ENCODE peak calls at places on chromosomes 12 and 14, in eight cellular contexts. S is choroid plexus epithelial cell, F is pancreas, E is sigmoid colon, X is body of pancreas, I is lung, Z is BJ, L is GM12865. T is an unnamed sample.

GRCh38 chr14:95265106-95266094 is 54.3 kb downstream of the CLMN start:
- DNase-seq in X (peak), Z (peak), L (peak), I (peak), E (no peak), S (peak), F (peak), T (peak)

GRCh38 chr12:4870423-4870822 is 39.3 kb upstream of the KCNA1 start:
- DNase-seq in F (no peak), S (no peak), E (no peak), X (no peak), L (no peak), I (no peak), Z (no peak), T (no peak)

GRCh38 chr14:71675902-71676291 is 256.3 kb upstream of the RGS6 start:
- DNase-seq in L (no peak), F (no peak), X (no peak), Z (no peak), E (no peak), I (no peak), S (no peak), T (no peak)

GRCh38 chr12:6684609-6685008 is 4.6 kb downstream of the ZNF384 start:
- DNase-seq in I (no peak), S (no peak), E (no peak), L (peak), F (no peak), X (peak), Z (no peak), T (no peak)

GRCh38 chr14:103628684-103629502 is at the start of gene KLC1:
- DNase-seq in X (peak), E (peak), S (peak), I (peak), L (peak), F (peak), Z (no peak), T (no peak)

GRCh38 chr14:58280954-58281787 is 17.2 kb upstream of the ARID4A start:
- DNase-seq in F (peak), E (no peak), Z (peak), S (peak), X (no peak), I (peak), L (peak), T (peak)

GRCh38 chr12:120628919-120629318 is 11.5 kb upstream of the CABP1 start:
- DNase-seq in Z (no peak), F (no peak), E (no peak), L (no peak), I (no peak), S (no peak), X (peak), T (no peak)

GRCh38 chr12:66232258-66232657 is 43.2 kb downstream of the IRAK3 start:
- DNase-seq in E (no peak), X (peak), Z (no peak), F (no peak), S (no peak), L (peak), I (no peak), T (no peak)

GRCh38 chr14:26863736-26864135 is 265.9 kb upstream of the NOVA1 start:
- DNase-seq in E (no peak), Z (no peak), S (peak), X (no peak), L (no peak), I (no peak), F (no peak), T (no peak)

GRCh38 chr14:92967346-92967926 is 44.5 kb downstream of the CHGA start:
- DNase-seq in F (no peak), X (no peak), I (no peak), Z (no peak), E (no peak), L (no peak), S (no peak), T (no peak)

GRCh38 chr12:66066071-66066928 is 64.2 kb downstream of the LLPH start:
- DNase-seq in L (peak), Z (no peak), I (no peak), E (no peak), F (no peak), X (no peak), S (peak), T (no peak)

GRCh38 chr12:27861428-27862167 is 81.6 kb upstream of the MANSC4 start:
- DNase-seq in Z (no peak), I (peak), S (peak), F (no peak), L (peak), X (peak), E (peak), T (no peak)

GRCh38 chr12:102439391-102440108 is 40.8 kb downstream of the IGF1 start:
- DNase-seq in S (no peak), X (no peak), I (no peak), E (no peak), Z (peak), L (no peak), F (no peak), T (no peak)

GRCh38 chr12:108457006-108457733 is 57.9 kb upstream of the FICD start:
- DNase-seq in Z (no peak), L (peak), F (no peak), S (peak), I (no peak), E (no peak), X (peak), T (no peak)

GRCh38 chr12:44077293-44077692 is 241.4 kb downstream of the TMEM117 start:
- DNase-seq in Z (no peak), S (no peak), X (no peak), F (no peak), E (no peak), L (no peak), I (no peak), T (no peak)

GRCh38 chr14:75982724-75983358 is 1.0 kb upstream of the TGFB3 start:
- DNase-seq in X (peak), F (peak), Z (no peak), I (peak), L (no peak), E (peak), S (peak), T (no peak)

GRCh38 chr12:71892059-71892458 is 46.6 kb upstream of the TPH2 start:
- DNase-seq in X (no peak), F (no peak), S (no peak), L (no peak), Z (no peak), I (no peak), E (no peak), T (no peak)

GRCh38 chr14:101017806-101018560 is 114.5 kb upstream of the RTL1 start:
- DNase-seq in X (no peak), E (peak), S (no peak), F (no peak), Z (no peak), I (peak), L (no peak), T (no peak)

GRCh38 chr14:35881280-35881679 is 55.1 kb downstream of the BRMS1L start:
- DNase-seq in S (no peak), L (no peak), E (no peak), X (no peak), I (no peak), F (no peak), Z (no peak), T (no peak)

GRCh38 chr12:38502016-38502415 is 185.4 kb downstream of the ALG10B start:
- DNase-seq in Z (no peak), E (no peak), I (no peak), L (no peak), X (no peak), S (peak), F (no peak), T (no peak)

GRCh38 chr14:77148510-77149231 is 7.1 kb upstream of the ZDHHC22 start:
- DNase-seq in S (no peak), I (no peak), Z (no peak), L (no peak), F (no peak), E (peak), X (no peak), T (no peak)

GRCh38 chr14:77151918-77152588 is 10.5 kb upstream of the ZDHHC22 start:
- DNase-seq in S (peak), F (no peak), Z (no peak), X (no peak), L (peak), E (no peak), I (no peak), T (no peak)

GRCh38 chr14:77153802-77154201 is 12.2 kb upstream of the ZDHHC22 start:
- DNase-seq in L (no peak), Z (no peak), F (no peak), X (no peak), E (no peak), S (no peak), I (no peak), T (no peak)

GRCh38 chr14:77154421-77154820 is 12.8 kb upstream of the ZDHHC22 start:
- DNase-seq in E (no peak), S (no peak), L (no peak), F (no peak), I (no peak), Z (no peak), X (no peak), T (no peak)

DNA sequence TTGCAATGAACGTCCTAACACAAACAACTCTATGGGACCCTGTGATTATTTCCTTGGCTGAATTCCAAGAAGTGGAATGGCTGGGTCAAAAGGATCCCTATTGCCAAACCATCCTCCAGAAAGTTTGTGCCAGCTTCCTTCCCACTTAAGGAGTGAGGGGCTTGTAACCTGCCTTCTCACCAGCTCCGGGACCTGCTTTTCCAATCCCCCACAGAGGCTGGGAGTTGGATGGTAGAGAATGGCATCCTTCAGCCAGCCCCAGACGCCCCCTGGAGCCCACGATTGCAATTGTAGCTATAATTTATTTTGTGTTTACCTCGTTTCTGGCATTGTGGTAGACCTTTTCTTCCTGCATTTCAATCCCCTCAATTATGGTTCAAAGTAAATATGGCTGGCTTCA is 9.7 kb upstream of the ZDHHC22 start:
- DNase-seq in E (peak), F (no peak), Z (no peak), L (no peak), S (peak), I (no peak), X (no peak), T (no peak)
- TF ChIP-seq CTCF in E (no peak), F (no peak), Z (peak), L (peak), S (peak), I (no peak), X (peak), T (peak)

DNA sequence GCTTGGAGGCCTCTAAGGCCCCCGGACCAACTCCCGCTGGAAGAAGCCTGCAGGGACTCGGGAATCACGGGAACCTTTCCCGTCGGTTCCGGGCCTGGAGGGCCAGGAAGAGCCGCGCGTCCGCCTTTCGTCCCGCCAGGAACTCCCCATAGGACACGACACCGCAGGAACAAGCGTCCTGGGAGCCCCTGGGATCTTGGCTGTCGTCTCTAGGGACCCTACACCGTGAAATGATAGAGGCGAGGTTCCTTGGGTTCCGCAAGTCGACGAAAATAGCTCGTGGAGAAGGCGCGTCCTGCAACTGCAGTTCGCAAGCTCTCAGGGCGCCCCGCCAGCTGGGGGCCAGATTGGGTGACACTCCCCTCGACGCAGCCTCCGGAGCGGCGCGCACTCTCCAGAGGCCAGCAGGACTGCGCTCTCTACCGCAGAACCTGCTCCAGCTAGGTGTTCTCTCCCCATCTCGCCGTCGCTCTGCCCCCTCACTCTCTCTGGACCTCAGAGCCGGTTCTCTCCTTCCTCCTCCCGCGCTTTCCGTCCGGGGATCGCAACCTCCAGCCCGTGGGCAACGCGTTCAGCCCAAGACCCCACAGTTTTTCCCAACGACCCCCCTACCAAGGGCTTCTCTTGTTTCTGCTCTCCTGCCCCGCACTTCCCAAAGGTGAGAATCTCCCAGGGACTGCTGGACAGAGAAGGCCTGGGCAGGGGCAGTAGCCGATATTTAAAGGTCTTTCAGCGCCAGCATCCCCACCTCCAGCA is 776 bp downstream of the BMP4 start:
- DNase-seq in F (no peak), L (peak), X (peak), E (peak), I (peak), S (no peak), Z (no peak), T (no peak)
- H3K4me3 ChIP-seq in F (peak), L (peak), X (no peak), E (peak), I (peak), S (peak), Z (peak), T (peak)

GRCh38 chr14:93984987-93985410 is 8.6 kb upstream of the ASB2 start:
- DNase-seq in I (no peak), F (peak), X (peak), S (peak), E (peak), L (peak), Z (peak), T (no peak)
- TF ChIP-seq CTCF in I (no peak), F (no peak), X (no peak), S (peak), E (peak), L (peak), Z (peak), T (peak)

GRCh38 chr12:89451876-89452275 is 72.7 kb downstream of the GALNT4 start:
- DNase-seq in F (no peak), Z (no peak), S (peak), E (peak), L (no peak), X (no peak), I (no peak), T (no peak)
- H3K4me3 ChIP-seq in F (no peak), Z (no peak), S (no peak), E (no peak), L (no peak), X (no peak), I (no peak), T (peak)

GRCh38 chr14:69093551-69094421 is 59.1 kb downstream of the DCAF5 start:
- DNase-seq in X (no peak), I (no peak), Z (no peak), E (no peak), F (no peak), S (peak), L (no peak), T (no peak)
- TF ChIP-seq CTCF in X (no peak), I (no peak), Z (no peak), E (no peak), F (no peak), S (no peak), L (no peak), T (no peak)

GRCh38 chr14:81396108-81396507 is 4.0 kb downstream of the STON2 start:
- DNase-seq in E (no peak), F (no peak), X (no peak), I (no peak), S (no peak), L (no peak), Z (no peak), T (no peak)

GRCh38 chr14:81398196-81398891 is 1.8 kb downstream of the STON2 start:
- DNase-seq in E (no peak), Z (no peak), F (no peak), L (no peak), S (no peak), X (no peak), I (no peak), T (no peak)

GRCh38 chr14:81392976-81393643 is 7.0 kb downstream of the STON2 start:
- DNase-seq in E (no peak), S (no peak), L (no peak), F (no peak), I (no peak), X (no peak), Z (no peak), T (no peak)

GRCh38 chr14:81392052-81392451 is 8.1 kb downstream of the STON2 start:
- DNase-seq in I (no peak), L (no peak), F (no peak), E (no peak), Z (no peak), S (no peak), X (no peak), T (no peak)

GRCh38 chr14:81394739-81395138 is 5.4 kb downstream of the STON2 start:
- DNase-seq in Z (no peak), S (no peak), F (no peak), E (no peak), I (no peak), X (no peak), L (no peak), T (no peak)
- H3K4me3 ChIP-seq in Z (no peak), S (no peak), F (no peak), E (no peak), I (no peak), X (no peak), L (no peak), T (no peak)